ENCODE peak calls at places on chromosomes 4 and X, in nine cellular contexts. One of them, this sample, is unnamed.

GRCh38 chrX:39377171-39377570 is 575.9 kb downstream of the MID1IP1 start:
- DNase-seq in transverse colon: no peak
- DNase-seq in astrocyte: no peak
- DNase-seq in DND-41: no peak
- DNase-seq in left ventricle myocardium inferior: no peak
- DNase-seq in endodermal cell: no peak
- DNase-seq in adrenal gland: no peak
- DNase-seq in iPS DF 6.9: no peak
- DNase-seq in CD4-positive, alpha-beta memory T cell: no peak
- DNase-seq in this sample: no peak

GRCh38 chr4:155353923-155354540 is 22.7 kb downstream of the MAP9 start:
- DNase-seq in transverse colon: peak; percentile 64
- DNase-seq in astrocyte: peak; percentile 29
- DNase-seq in DND-41: peak; percentile 40
- DNase-seq in left ventricle myocardium inferior: peak; percentile 70
- DNase-seq in endodermal cell: peak; percentile 86
- DNase-seq in adrenal gland: peak; percentile 83
- DNase-seq in iPS DF 6.9: peak; percentile 33
- DNase-seq in CD4-positive, alpha-beta memory T cell: no peak
- DNase-seq in this sample: peak; percentile 15

GRCh38 chrX:118627084-118627758 is 100.2 kb upstream of the IL13RA1 start:
- DNase-seq in transverse colon: no peak
- DNase-seq in astrocyte: no peak
- DNase-seq in DND-41: no peak
- DNase-seq in left ventricle myocardium inferior: no peak
- DNase-seq in endodermal cell: no peak
- DNase-seq in adrenal gland: no peak
- DNase-seq in iPS DF 6.9: no peak
- DNase-seq in CD4-positive, alpha-beta memory T cell: no peak
- DNase-seq in this sample: no peak

GRCh38 chrX:65926095-65927019 is 113.5 kb downstream of the VSIG4 start:
- DNase-seq in transverse colon: peak; percentile 11
- DNase-seq in astrocyte: no peak
- DNase-seq in DND-41: peak; percentile 90
- DNase-seq in left ventricle myocardium inferior: no peak
- DNase-seq in endodermal cell: no peak
- DNase-seq in adrenal gland: no peak
- DNase-seq in iPS DF 6.9: no peak
- DNase-seq in CD4-positive, alpha-beta memory T cell: peak; percentile 59
- DNase-seq in this sample: no peak

GRCh38 chr4:152992027-152992426 is 55.9 kb downstream of the FHDC1 start:
- DNase-seq in transverse colon: peak; percentile 36
- DNase-seq in astrocyte: no peak
- DNase-seq in DND-41: no peak
- DNase-seq in left ventricle myocardium inferior: no peak
- DNase-seq in endodermal cell: no peak
- DNase-seq in adrenal gland: no peak
- DNase-seq in iPS DF 6.9: no peak
- DNase-seq in CD4-positive, alpha-beta memory T cell: no peak
- DNase-seq in this sample: no peak

GRCh38 chr4:57075353-57075752 is 34.8 kb downstream of the IGFBP7 start:
- DNase-seq in transverse colon: no peak
- DNase-seq in astrocyte: no peak
- DNase-seq in DND-41: no peak
- DNase-seq in left ventricle myocardium inferior: no peak
- DNase-seq in endodermal cell: no peak
- DNase-seq in adrenal gland: no peak
- DNase-seq in iPS DF 6.9: no peak
- DNase-seq in CD4-positive, alpha-beta memory T cell: no peak
- DNase-seq in this sample: no peak

GRCh38 chrX:130105226-130105625 is 5.1 kb downstream of the ELF4 start:
- DNase-seq in transverse colon: no peak
- DNase-seq in astrocyte: no peak
- DNase-seq in DND-41: no peak
- DNase-seq in left ventricle myocardium inferior: no peak
- DNase-seq in endodermal cell: no peak
- DNase-seq in adrenal gland: no peak
- DNase-seq in iPS DF 6.9: no peak
- DNase-seq in CD4-positive, alpha-beta memory T cell: no peak
- DNase-seq in this sample: no peak

GRCh38 chr4:122873752-122874151 is 47.1 kb downstream of the FGF2 start:
- DNase-seq in transverse colon: no peak
- DNase-seq in astrocyte: peak; percentile 91
- DNase-seq in DND-41: no peak
- DNase-seq in left ventricle myocardium inferior: no peak
- DNase-seq in endodermal cell: no peak
- DNase-seq in adrenal gland: no peak
- DNase-seq in iPS DF 6.9: no peak
- DNase-seq in CD4-positive, alpha-beta memory T cell: no peak
- DNase-seq in this sample: no peak

GRCh38 chr4:76058302-76058701 is 16.2 kb upstream of the ART3 start:
- DNase-seq in transverse colon: no peak
- DNase-seq in astrocyte: no peak
- DNase-seq in DND-41: no peak
- DNase-seq in left ventricle myocardium inferior: no peak
- DNase-seq in endodermal cell: no peak
- DNase-seq in adrenal gland: no peak
- DNase-seq in iPS DF 6.9: no peak
- DNase-seq in CD4-positive, alpha-beta memory T cell: no peak
- DNase-seq in this sample: no peak

GRCh38 chrX:107537815-107538214 is 88.4 kb downstream of the FRMPD3 start:
- DNase-seq in transverse colon: no peak
- DNase-seq in astrocyte: peak; percentile 16
- DNase-seq in DND-41: peak; percentile 24
- DNase-seq in left ventricle myocardium inferior: no peak
- DNase-seq in endodermal cell: peak; percentile 89
- DNase-seq in adrenal gland: peak; percentile 44
- DNase-seq in iPS DF 6.9: no peak
- DNase-seq in CD4-positive, alpha-beta memory T cell: peak; percentile 23
- DNase-seq in this sample: no peak

GRCh38 chr4:61923179-61923578 is 723.1 kb downstream of the ADGRL3 start:
- DNase-seq in transverse colon: no peak
- DNase-seq in astrocyte: peak; percentile 2
- DNase-seq in DND-41: no peak
- DNase-seq in left ventricle myocardium inferior: no peak
- DNase-seq in endodermal cell: no peak
- DNase-seq in adrenal gland: no peak
- DNase-seq in iPS DF 6.9: no peak
- DNase-seq in CD4-positive, alpha-beta memory T cell: no peak
- DNase-seq in this sample: no peak

GRCh38 chr4:61828960-61829359 is 628.8 kb downstream of the ADGRL3 start:
- DNase-seq in transverse colon: no peak
- DNase-seq in astrocyte: no peak
- DNase-seq in DND-41: no peak
- DNase-seq in left ventricle myocardium inferior: no peak
- DNase-seq in endodermal cell: no peak
- DNase-seq in adrenal gland: no peak
- DNase-seq in iPS DF 6.9: no peak
- DNase-seq in CD4-positive, alpha-beta memory T cell: no peak
- DNase-seq in this sample: no peak

GRCh38 chr4:69831646-69832325 is 28.2 kb downstream of the SULT1E1 start:
- DNase-seq in transverse colon: peak; percentile 30
- DNase-seq in astrocyte: no peak
- DNase-seq in DND-41: no peak
- DNase-seq in left ventricle myocardium inferior: peak; percentile 22
- DNase-seq in endodermal cell: no peak
- DNase-seq in adrenal gland: peak; percentile 11
- DNase-seq in iPS DF 6.9: no peak
- DNase-seq in CD4-positive, alpha-beta memory T cell: no peak
- DNase-seq in this sample: no peak

GRCh38 chr4:153458969-153459368 is 7.2 kb upstream of the TMEM131L start:
- DNase-seq in transverse colon: no peak
- DNase-seq in astrocyte: no peak
- DNase-seq in DND-41: no peak
- DNase-seq in left ventricle myocardium inferior: no peak
- DNase-seq in endodermal cell: no peak
- DNase-seq in adrenal gland: no peak
- DNase-seq in iPS DF 6.9: no peak
- DNase-seq in CD4-positive, alpha-beta memory T cell: no peak
- DNase-seq in this sample: no peak

DNA sequence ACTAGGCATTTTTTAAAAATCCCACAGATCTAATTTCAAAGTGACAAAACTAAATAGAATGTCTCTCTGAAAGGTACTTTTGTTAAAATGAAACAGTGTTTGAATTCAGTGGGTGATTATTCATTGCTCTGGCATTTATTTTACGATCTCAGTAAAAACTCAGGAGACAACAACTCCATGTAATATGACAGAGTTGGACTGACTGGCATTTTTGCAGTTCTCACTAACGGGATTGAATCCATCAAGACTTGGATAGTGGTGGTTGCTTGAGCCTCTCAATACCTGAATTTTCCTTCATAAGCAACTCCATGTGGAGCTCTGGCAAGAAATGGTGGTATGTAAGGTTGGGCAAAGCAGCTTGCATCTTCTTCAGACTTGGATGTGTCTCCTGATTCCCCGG is 72.6 kb downstream of the FRMPD4 start:
- DNase-seq in transverse colon: no peak
- DNase-seq in astrocyte: peak; percentile 13
- DNase-seq in DND-41: no peak
- DNase-seq in left ventricle myocardium inferior: no peak
- DNase-seq in endodermal cell: no peak
- DNase-seq in adrenal gland: no peak
- DNase-seq in iPS DF 6.9: no peak
- DNase-seq in CD4-positive, alpha-beta memory T cell: no peak
- DNase-seq in this sample: no peak
- H3K4me3 ChIP-seq in transverse colon: no peak overlapping the region
- H3K4me3 ChIP-seq in astrocyte: peak overlapping the region; percentile 24
- H3K4me3 ChIP-seq in DND-41: no peak overlapping the region
- H3K4me3 ChIP-seq in left ventricle myocardium inferior: no peak overlapping the region
- H3K4me3 ChIP-seq in endodermal cell: no peak overlapping the region
- H3K4me3 ChIP-seq in adrenal gland: no peak overlapping the region
- H3K4me3 ChIP-seq in iPS DF 6.9: no peak overlapping the region
- H3K4me3 ChIP-seq in CD4-positive, alpha-beta memory T cell: no peak overlapping the region
- H3K4me3 ChIP-seq in this sample: no peak overlapping the region

GRCh38 chr4:160495356-160495755 is 1392.5 kb downstream of the RAPGEF2 start:
- DNase-seq in transverse colon: no peak
- DNase-seq in astrocyte: no peak
- DNase-seq in DND-41: no peak
- DNase-seq in left ventricle myocardium inferior: no peak
- DNase-seq in endodermal cell: no peak
- DNase-seq in adrenal gland: no peak
- DNase-seq in iPS DF 6.9: no peak
- DNase-seq in CD4-positive, alpha-beta memory T cell: no peak
- DNase-seq in this sample: no peak
- H3K27me3 ChIP-seq in transverse colon: no peaks in the 10 kb centered on the region
- H3K27me3 ChIP-seq in astrocyte: no peaks in the 10 kb centered on the region
- H3K27me3 ChIP-seq in DND-41: no peaks in the 10 kb centered on the region
- H3K27me3 ChIP-seq in left ventricle myocardium inferior: no peaks in the 10 kb centered on the region
- H3K27me3 ChIP-seq in endodermal cell: no peaks in the 10 kb centered on the region
- H3K27me3 ChIP-seq in adrenal gland: no peaks in the 10 kb centered on the region
- H3K27me3 ChIP-seq in iPS DF 6.9: no peaks in the 10 kb centered on the region
- H3K27me3 ChIP-seq in CD4-positive, alpha-beta memory T cell: no peaks in the 10 kb centered on the region
- H3K27me3 ChIP-seq in this sample: no peaks in the 10 kb centered on the region

GRCh38 chrX:51852621-51853020 is 40.8 kb upstream of the MAGED1 start:
- DNase-seq in transverse colon: no peak
- DNase-seq in astrocyte: no peak
- DNase-seq in DND-41: no peak
- DNase-seq in left ventricle myocardium inferior: no peak
- DNase-seq in endodermal cell: no peak
- DNase-seq in adrenal gland: no peak
- DNase-seq in iPS DF 6.9: no peak
- DNase-seq in CD4-positive, alpha-beta memory T cell: no peak
- DNase-seq in this sample: no peak
- H3K4me1 ChIP-seq in transverse colon: no peaks in the 10 kb centered on the region
- H3K4me1 ChIP-seq in astrocyte: no peaks in the 10 kb centered on the region
- H3K4me1 ChIP-seq in DND-41: no peaks in the 10 kb centered on the region
- H3K4me1 ChIP-seq in left ventricle myocardium inferior: no peaks in the 10 kb centered on the region
- H3K4me1 ChIP-seq in endodermal cell: no peaks in the 10 kb centered on the region
- H3K4me1 ChIP-seq in adrenal gland: no peaks in the 10 kb centered on the region
- H3K4me1 ChIP-seq in iPS DF 6.9: peaks cover 1% of the 10 kb centered on the region
- H3K4me1 ChIP-seq in CD4-positive, alpha-beta memory T cell: no peaks in the 10 kb centered on the region
- H3K4me1 ChIP-seq in this sample: no peaks in the 10 kb centered on the region

GRCh38 chr4:74039065-74039763 is 725 bp upstream of the CXCL3 start:
- DNase-seq in transverse colon: no peak
- DNase-seq in astrocyte: no peak
- DNase-seq in DND-41: no peak
- DNase-seq in left ventricle myocardium inferior: no peak
- DNase-seq in endodermal cell: peak; percentile 44
- DNase-seq in adrenal gland: no peak
- DNase-seq in iPS DF 6.9: no peak
- DNase-seq in CD4-positive, alpha-beta memory T cell: no peak
- DNase-seq in this sample: no peak
- H3K4me3 ChIP-seq in transverse colon: peak overlapping the region; percentile 72
- H3K4me3 ChIP-seq in astrocyte: peak overlapping the region; percentile 78
- H3K4me3 ChIP-seq in DND-41: peak overlapping the region; percentile 75
- H3K4me3 ChIP-seq in left ventricle myocardium inferior: peak overlapping the region; percentile 71
- H3K4me3 ChIP-seq in endodermal cell: peak overlapping the region; percentile 75
- H3K4me3 ChIP-seq in adrenal gland: peak overlapping the region; percentile 67
- H3K4me3 ChIP-seq in iPS DF 6.9: peak overlapping the region; percentile 51
- H3K4me3 ChIP-seq in CD4-positive, alpha-beta memory T cell: peak overlapping the region; percentile 9
- H3K4me3 ChIP-seq in this sample: peak overlapping the region; percentile 45

This sample was measured in CD8-positive, alpha-beta T cell.